ENCODE peak calls at places on chromosomes 11 and 22, in seven cellular contexts. One of them, this sample, is unnamed.

GRCh38 chr22:43476341-43476740 is 64.5 kb downstream of the MPPED1 start:
- DNase-seq in fibroblast of the aortic adventitia: no peak
- DNase-seq in A549: peak; percentile 34
- DNase-seq in colonic mucosa: no peak
- DNase-seq in kidney epithelial cell: no peak
- DNase-seq in CD4-positive, alpha-beta T cell: no peak
- DNase-seq in neural crest cell: no peak
- DNase-seq in this sample: no peak

GRCh38 chr11:61516675-61517516 is 8.3 kb downstream of the LRRC10B start:
- DNase-seq in fibroblast of the aortic adventitia: peak; percentile 31
- DNase-seq in A549: peak; percentile 28
- DNase-seq in colonic mucosa: peak; percentile 43
- DNase-seq in kidney epithelial cell: no peak
- DNase-seq in CD4-positive, alpha-beta T cell: peak; percentile 49
- DNase-seq in neural crest cell: peak; percentile 81
- DNase-seq in this sample: peak; percentile 57

GRCh38 chr11:69636512-69636866 is 4.5 kb upstream of the CCND1 start:
- DNase-seq in fibroblast of the aortic adventitia: peak; percentile 92
- DNase-seq in A549: peak; percentile 90
- DNase-seq in colonic mucosa: peak; percentile 82
- DNase-seq in kidney epithelial cell: no peak
- DNase-seq in CD4-positive, alpha-beta T cell: no peak
- DNase-seq in neural crest cell: peak; percentile 67
- DNase-seq in this sample: peak; percentile 59

GRCh38 chr22:36198936-36199616 is 2.5 kb downstream of the APOL4 start:
- DNase-seq in fibroblast of the aortic adventitia: no peak
- DNase-seq in A549: no peak
- DNase-seq in colonic mucosa: no peak
- DNase-seq in kidney epithelial cell: no peak
- DNase-seq in CD4-positive, alpha-beta T cell: no peak
- DNase-seq in neural crest cell: no peak
- DNase-seq in this sample: no peak

GRCh38 chr11:26976389-26976788 is 17.5 kb upstream of the FIBIN start:
- DNase-seq in fibroblast of the aortic adventitia: peak; percentile 46
- DNase-seq in A549: no peak
- DNase-seq in colonic mucosa: no peak
- DNase-seq in kidney epithelial cell: no peak
- DNase-seq in CD4-positive, alpha-beta T cell: no peak
- DNase-seq in neural crest cell: no peak
- DNase-seq in this sample: no peak

GRCh38 chr11:69321877-69322350 is 28.0 kb downstream of the MYEOV start:
- DNase-seq in fibroblast of the aortic adventitia: peak; percentile 97
- DNase-seq in A549: no peak
- DNase-seq in colonic mucosa: no peak
- DNase-seq in kidney epithelial cell: peak; percentile 63
- DNase-seq in CD4-positive, alpha-beta T cell: no peak
- DNase-seq in neural crest cell: no peak
- DNase-seq in this sample: no peak

GRCh38 chr11:20127671-20128527 is 32.4 kb downstream of the DBX1 start:
- DNase-seq in fibroblast of the aortic adventitia: peak; percentile 78
- DNase-seq in A549: peak; percentile 70
- DNase-seq in colonic mucosa: peak; percentile 77
- DNase-seq in kidney epithelial cell: no peak
- DNase-seq in CD4-positive, alpha-beta T cell: peak; percentile 69
- DNase-seq in neural crest cell: peak; percentile 92
- DNase-seq in this sample: peak; percentile 86

GRCh38 chr22:38494498-38494897 is 11.6 kb downstream of the DDX17 start:
- DNase-seq in fibroblast of the aortic adventitia: peak; percentile 90
- DNase-seq in A549: no peak
- DNase-seq in colonic mucosa: no peak
- DNase-seq in kidney epithelial cell: no peak
- DNase-seq in CD4-positive, alpha-beta T cell: no peak
- DNase-seq in neural crest cell: no peak
- DNase-seq in this sample: no peak

GRCh38 chr11:35785287-35786167 is 123.0 kb downstream of the TRIM44 start:
- DNase-seq in fibroblast of the aortic adventitia: peak; percentile 40
- DNase-seq in A549: no peak
- DNase-seq in colonic mucosa: no peak
- DNase-seq in kidney epithelial cell: no peak
- DNase-seq in CD4-positive, alpha-beta T cell: no peak
- DNase-seq in neural crest cell: no peak
- DNase-seq in this sample: no peak

GRCh38 chr11:29087404-29087803 is 929.4 kb downstream of the KCNA4 start:
- DNase-seq in fibroblast of the aortic adventitia: no peak
- DNase-seq in A549: no peak
- DNase-seq in colonic mucosa: no peak
- DNase-seq in kidney epithelial cell: no peak
- DNase-seq in CD4-positive, alpha-beta T cell: no peak
- DNase-seq in neural crest cell: no peak
- DNase-seq in this sample: no peak

GRCh38 chr22:44526431-44527115 is 28.5 kb upstream of the RTL6 start:
- DNase-seq in fibroblast of the aortic adventitia: no peak
- DNase-seq in A549: no peak
- DNase-seq in colonic mucosa: no peak
- DNase-seq in kidney epithelial cell: no peak
- DNase-seq in CD4-positive, alpha-beta T cell: no peak
- DNase-seq in neural crest cell: no peak
- DNase-seq in this sample: no peak

GRCh38 chr11:35487532-35488078 is 37.8 kb downstream of the PAMR1 start:
- DNase-seq in fibroblast of the aortic adventitia: peak; percentile 82
- DNase-seq in A549: peak; percentile 48
- DNase-seq in colonic mucosa: peak; percentile 36
- DNase-seq in kidney epithelial cell: no peak
- DNase-seq in CD4-positive, alpha-beta T cell: no peak
- DNase-seq in neural crest cell: peak; percentile 53
- DNase-seq in this sample: peak; percentile 44

GRCh38 chr11:117366875-117367274 is 39.2 kb downstream of the CEP164 start:
- DNase-seq in fibroblast of the aortic adventitia: no peak
- DNase-seq in A549: no peak
- DNase-seq in colonic mucosa: no peak
- DNase-seq in kidney epithelial cell: no peak
- DNase-seq in CD4-positive, alpha-beta T cell: no peak
- DNase-seq in neural crest cell: no peak
- DNase-seq in this sample: no peak

GRCh38 chr11:77069336-77069968 is 2.7 kb downstream of the CAPN5 start:
- DNase-seq in fibroblast of the aortic adventitia: no peak
- DNase-seq in A549: no peak
- DNase-seq in colonic mucosa: no peak
- DNase-seq in kidney epithelial cell: no peak
- DNase-seq in CD4-positive, alpha-beta T cell: no peak
- DNase-seq in neural crest cell: no peak
- DNase-seq in this sample: no peak

GRCh38 chr22:25682071-25682470 is 59.9 kb upstream of the MYO18B start:
- DNase-seq in fibroblast of the aortic adventitia: no peak
- DNase-seq in A549: no peak
- DNase-seq in colonic mucosa: no peak
- DNase-seq in kidney epithelial cell: no peak
- DNase-seq in CD4-positive, alpha-beta T cell: no peak
- DNase-seq in neural crest cell: no peak
- DNase-seq in this sample: no peak

GRCh38 chr22:25680949-25681348 is 61.0 kb upstream of the MYO18B start:
- DNase-seq in fibroblast of the aortic adventitia: no peak
- DNase-seq in A549: no peak
- DNase-seq in colonic mucosa: no peak
- DNase-seq in kidney epithelial cell: no peak
- DNase-seq in CD4-positive, alpha-beta T cell: no peak
- DNase-seq in neural crest cell: no peak
- DNase-seq in this sample: no peak

DNA sequence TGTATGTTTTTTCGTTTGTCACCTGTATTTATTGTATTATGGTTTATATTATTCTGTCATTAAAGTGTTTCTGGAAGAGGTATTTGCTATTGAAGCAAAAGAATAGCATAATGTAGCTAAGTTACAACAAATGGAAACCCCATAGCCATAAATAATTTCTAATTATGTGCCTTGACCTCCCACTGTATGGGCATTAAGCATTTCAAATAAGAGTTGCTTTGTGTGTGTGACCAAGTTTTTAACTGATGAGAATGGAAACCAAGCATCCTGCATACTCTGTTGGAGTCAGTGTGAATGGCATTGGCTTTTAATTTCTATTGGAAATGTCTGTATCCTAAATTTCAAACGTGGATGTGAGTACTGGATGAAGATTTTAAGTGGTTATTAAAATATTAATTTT is 61.9 kb upstream of the MYO18B start:
- DNase-seq in fibroblast of the aortic adventitia: no peak
- DNase-seq in A549: no peak
- DNase-seq in colonic mucosa: no peak
- DNase-seq in kidney epithelial cell: no peak
- DNase-seq in CD4-positive, alpha-beta T cell: no peak
- DNase-seq in neural crest cell: no peak
- DNase-seq in this sample: no peak
- TF ChIP-seq CTCF in fibroblast of the aortic adventitia: no peak
- TF ChIP-seq CTCF in A549: no peak
- TF ChIP-seq CTCF in colonic mucosa: no peak
- TF ChIP-seq CTCF in kidney epithelial cell: no peak
- TF ChIP-seq CTCF in CD4-positive, alpha-beta T cell: no peak
- TF ChIP-seq CTCF in neural crest cell: no peak
- TF ChIP-seq CTCF in this sample: no peak

GRCh38 chr11:9380773-9381172 is 3.7 kb upstream of the IPO7 start:
- DNase-seq in fibroblast of the aortic adventitia: no peak
- DNase-seq in A549: no peak
- DNase-seq in colonic mucosa: no peak
- DNase-seq in kidney epithelial cell: no peak
- DNase-seq in CD4-positive, alpha-beta T cell: no peak
- DNase-seq in neural crest cell: no peak
- DNase-seq in this sample: no peak

GRCh38 chr11:9385288-9385902 is 943 bp downstream of the IPO7 start:
- DNase-seq in fibroblast of the aortic adventitia: peak; percentile 43
- DNase-seq in A549: peak; percentile 56
- DNase-seq in colonic mucosa: no peak
- DNase-seq in kidney epithelial cell: no peak
- DNase-seq in CD4-positive, alpha-beta T cell: no peak
- DNase-seq in neural crest cell: no peak
- DNase-seq in this sample: no peak

GRCh38 chr11:9386901-9387300 is 2.4 kb downstream of the IPO7 start:
- DNase-seq in fibroblast of the aortic adventitia: no peak
- DNase-seq in A549: no peak
- DNase-seq in colonic mucosa: no peak
- DNase-seq in kidney epithelial cell: no peak
- DNase-seq in CD4-positive, alpha-beta T cell: no peak
- DNase-seq in neural crest cell: no peak
- DNase-seq in this sample: no peak

GRCh38 chr11:9386086-9386485 is 1.6 kb downstream of the IPO7 start:
- DNase-seq in fibroblast of the aortic adventitia: no peak
- DNase-seq in A549: no peak
- DNase-seq in colonic mucosa: no peak
- DNase-seq in kidney epithelial cell: no peak
- DNase-seq in CD4-positive, alpha-beta T cell: no peak
- DNase-seq in neural crest cell: no peak
- DNase-seq in this sample: no peak

DNA sequence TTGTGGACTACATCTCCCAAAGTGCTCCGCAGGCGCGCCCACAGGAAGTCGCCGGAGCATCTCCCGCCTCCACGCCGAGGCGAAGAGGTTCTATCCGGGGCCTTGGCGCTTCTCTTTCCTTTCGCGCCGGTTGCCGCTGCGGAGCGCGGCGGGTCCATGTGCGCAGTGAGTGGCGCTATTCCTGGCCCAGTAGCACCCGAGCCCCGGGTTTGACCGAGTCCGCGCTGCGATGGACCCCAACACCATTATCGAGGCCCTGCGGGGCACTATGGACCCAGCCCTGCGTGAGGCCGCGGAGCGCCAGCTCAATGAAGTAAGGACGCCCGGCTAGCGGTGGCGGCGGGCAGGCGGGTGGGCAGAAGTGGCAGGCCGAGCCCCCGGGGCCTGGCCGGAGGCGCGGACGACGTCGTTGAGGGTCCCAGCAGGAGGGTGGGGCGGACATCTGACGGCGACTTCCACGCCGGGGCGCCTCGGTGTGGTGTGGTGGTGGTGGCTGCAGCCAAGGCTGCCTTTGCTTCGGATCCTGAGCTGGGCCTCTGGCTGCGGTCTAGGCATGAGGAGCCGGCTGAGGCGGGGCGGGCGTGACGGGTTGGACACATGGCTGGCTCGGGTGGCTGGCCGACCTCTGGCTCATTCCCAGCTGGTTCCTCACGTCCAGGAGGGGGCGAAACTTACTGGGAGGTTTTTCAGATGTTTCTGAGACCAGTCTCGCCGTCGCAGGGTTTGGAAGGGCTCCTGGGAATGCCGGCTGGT is at the start of gene IPO7:
- DNase-seq in fibroblast of the aortic adventitia: peak; percentile 88
- DNase-seq in A549: peak; percentile 95
- DNase-seq in colonic mucosa: peak; percentile 92
- DNase-seq in kidney epithelial cell: peak; percentile 63
- DNase-seq in CD4-positive, alpha-beta T cell: peak; percentile 78
- DNase-seq in neural crest cell: peak; percentile 84
- DNase-seq in this sample: peak; percentile 89
- TF ChIP-seq CTCF in fibroblast of the aortic adventitia: peak; percentile 39
- TF ChIP-seq CTCF in A549: peak; percentile 29
- TF ChIP-seq CTCF in colonic mucosa: no peak
- TF ChIP-seq CTCF in kidney epithelial cell: peak; percentile 50
- TF ChIP-seq CTCF in CD4-positive, alpha-beta T cell: no peak
- TF ChIP-seq CTCF in neural crest cell: peak; percentile 42
- TF ChIP-seq CTCF in this sample: peak; percentile 31

GRCh38 chr11:96827164-96827563 is 437.4 kb downstream of the JRKL start:
- DNase-seq in fibroblast of the aortic adventitia: peak; percentile 45
- DNase-seq in A549: peak; percentile 3
- DNase-seq in colonic mucosa: no peak
- DNase-seq in kidney epithelial cell: no peak
- DNase-seq in CD4-positive, alpha-beta T cell: no peak
- DNase-seq in neural crest cell: no peak
- DNase-seq in this sample: no peak
- TF ChIP-seq CTCF in fibroblast of the aortic adventitia: peak; percentile 26
- TF ChIP-seq CTCF in A549: no peak
- TF ChIP-seq CTCF in colonic mucosa: no peak
- TF ChIP-seq CTCF in kidney epithelial cell: peak; percentile 22
- TF ChIP-seq CTCF in CD4-positive, alpha-beta T cell: no peak
- TF ChIP-seq CTCF in neural crest cell: peak; percentile 26
- TF ChIP-seq CTCF in this sample: no peak

DNA sequence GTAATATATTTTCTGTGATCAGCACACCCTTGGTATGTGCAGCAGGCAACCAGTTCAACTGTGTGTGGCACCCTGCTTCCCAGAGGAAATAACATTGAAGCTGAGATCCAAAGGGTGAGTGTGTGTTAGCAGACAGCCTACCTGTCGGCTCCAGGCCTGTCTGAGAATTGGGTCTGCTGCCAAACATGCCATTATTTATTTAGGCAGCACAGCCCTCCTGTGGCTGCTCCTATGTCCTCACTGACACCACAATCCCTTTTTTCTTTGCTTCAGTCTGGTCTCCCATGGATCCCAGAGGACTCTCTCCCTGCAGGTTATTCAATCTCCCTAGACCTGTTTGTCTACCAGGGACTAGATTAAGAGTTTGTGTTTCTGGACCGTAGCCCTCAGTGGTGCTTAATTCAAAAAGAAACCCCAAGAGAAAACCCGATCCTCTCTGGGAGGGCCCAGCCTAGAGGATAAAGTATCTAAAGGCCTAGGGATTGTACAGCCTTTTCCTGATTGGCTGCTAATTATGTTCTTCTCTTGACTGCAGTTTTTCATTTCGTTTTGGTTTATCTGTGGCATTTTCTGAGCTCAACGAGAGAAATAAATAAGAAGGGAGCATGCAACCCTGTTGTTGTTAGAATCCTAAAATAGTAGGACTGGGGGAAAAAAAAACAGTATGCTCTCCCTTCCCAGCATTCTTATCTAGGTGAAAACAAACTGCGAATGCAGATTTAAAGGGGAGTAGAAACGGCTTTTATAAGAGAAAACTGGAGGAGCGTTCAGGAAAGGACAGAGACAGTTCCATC is 24.1 kb downstream of the KCNE3 start:
- DNase-seq in fibroblast of the aortic adventitia: peak; percentile 10
- DNase-seq in A549: peak; percentile 74
- DNase-seq in colonic mucosa: peak; percentile 69
- DNase-seq in kidney epithelial cell: no peak
- DNase-seq in CD4-positive, alpha-beta T cell: no peak
- DNase-seq in neural crest cell: no peak
- DNase-seq in this sample: peak; percentile 44
- TF ChIP-seq CTCF in fibroblast of the aortic adventitia: no peak
- TF ChIP-seq CTCF in A549: peak; percentile 69
- TF ChIP-seq CTCF in colonic mucosa: no peak
- TF ChIP-seq CTCF in kidney epithelial cell: peak; percentile 32
- TF ChIP-seq CTCF in CD4-positive, alpha-beta T cell: no peak
- TF ChIP-seq CTCF in neural crest cell: no peak
- TF ChIP-seq CTCF in this sample: no peak